ENCODE peak calls at places on chromosomes 4 and X, in ten cellular contexts. One of them, this sample, is unnamed.

GRCh38 chrX:108022491-108023089 is 22.3 kb upstream of the VSIG1 start:
- DNase-seq in transverse colon: no peak
- DNase-seq in psoas muscle: no peak
- DNase-seq in Peyer's patch: no peak
- DNase-seq in CD8-positive, alpha-beta memory T cell: no peak
- DNase-seq in A549: no peak
- DNase-seq in K562: no peak
- DNase-seq in breast epithelium: no peak
- DNase-seq in tibial artery: no peak
- DNase-seq in right lobe of liver: no peak
- DNase-seq in this sample: no peak

GRCh38 chr4:148299337-148299736 is 142.9 kb downstream of the NR3C2 start:
- DNase-seq in transverse colon: no peak
- DNase-seq in psoas muscle: no peak
- DNase-seq in Peyer's patch: no peak
- DNase-seq in CD8-positive, alpha-beta memory T cell: no peak
- DNase-seq in A549: no peak
- DNase-seq in K562: no peak
- DNase-seq in breast epithelium: no peak
- DNase-seq in tibial artery: no peak
- DNase-seq in right lobe of liver: no peak
- DNase-seq in this sample: no peak

GRCh38 chr4:180949825-180950224 is 1293.4 kb upstream of the TENM3 start:
- DNase-seq in transverse colon: no peak
- DNase-seq in psoas muscle: no peak
- DNase-seq in Peyer's patch: no peak
- DNase-seq in CD8-positive, alpha-beta memory T cell: no peak
- DNase-seq in A549: no peak
- DNase-seq in K562: no peak
- DNase-seq in breast epithelium: no peak
- DNase-seq in tibial artery: no peak
- DNase-seq in right lobe of liver: no peak
- DNase-seq in this sample: no peak

GRCh38 chr4:75895744-75896314 is 6.4 kb downstream of the PPEF2 start:
- DNase-seq in transverse colon: no peak
- DNase-seq in psoas muscle: no peak
- DNase-seq in Peyer's patch: no peak
- DNase-seq in CD8-positive, alpha-beta memory T cell: no peak
- DNase-seq in A549: peak; percentile 15
- DNase-seq in K562: peak; percentile 50
- DNase-seq in breast epithelium: no peak
- DNase-seq in tibial artery: no peak
- DNase-seq in right lobe of liver: no peak
- DNase-seq in this sample: no peak

GRCh38 chr4:154329939-154330338 is 161.7 kb downstream of the DCHS2 start:
- DNase-seq in transverse colon: peak; percentile 18
- DNase-seq in psoas muscle: peak; percentile 58
- DNase-seq in Peyer's patch: no peak
- DNase-seq in CD8-positive, alpha-beta memory T cell: no peak
- DNase-seq in A549: no peak
- DNase-seq in K562: no peak
- DNase-seq in breast epithelium: no peak
- DNase-seq in tibial artery: no peak
- DNase-seq in right lobe of liver: no peak
- DNase-seq in this sample: no peak

GRCh38 chr4:175330652-175331051 is 412.5 kb downstream of the ADAM29 start:
- DNase-seq in transverse colon: no peak
- DNase-seq in psoas muscle: no peak
- DNase-seq in Peyer's patch: no peak
- DNase-seq in CD8-positive, alpha-beta memory T cell: no peak
- DNase-seq in A549: no peak
- DNase-seq in K562: no peak
- DNase-seq in breast epithelium: no peak
- DNase-seq in tibial artery: no peak
- DNase-seq in right lobe of liver: no peak
- DNase-seq in this sample: no peak

GRCh38 chr4:135277980-135278315 is 1076.4 kb upstream of the PABPC4L start:
- DNase-seq in transverse colon: no peak
- DNase-seq in psoas muscle: no peak
- DNase-seq in Peyer's patch: no peak
- DNase-seq in CD8-positive, alpha-beta memory T cell: no peak
- DNase-seq in A549: no peak
- DNase-seq in K562: no peak
- DNase-seq in breast epithelium: no peak
- DNase-seq in tibial artery: no peak
- DNase-seq in right lobe of liver: no peak
- DNase-seq in this sample: no peak

GRCh38 chr4:182938213-182938645 is 21.0 kb upstream of the DCTD start:
- DNase-seq in transverse colon: peak; percentile 78
- DNase-seq in psoas muscle: peak; percentile 78
- DNase-seq in Peyer's patch: peak; percentile 56
- DNase-seq in CD8-positive, alpha-beta memory T cell: peak; percentile 48
- DNase-seq in A549: peak; percentile 58
- DNase-seq in K562: peak; percentile 77
- DNase-seq in breast epithelium: peak; percentile 76
- DNase-seq in tibial artery: peak; percentile 79
- DNase-seq in right lobe of liver: peak; percentile 76
- DNase-seq in this sample: peak; percentile 75

GRCh38 chr4:64625438-64625837 is 216.2 kb upstream of the TECRL start:
- DNase-seq in transverse colon: no peak
- DNase-seq in psoas muscle: no peak
- DNase-seq in Peyer's patch: no peak
- DNase-seq in CD8-positive, alpha-beta memory T cell: no peak
- DNase-seq in A549: no peak
- DNase-seq in K562: no peak
- DNase-seq in breast epithelium: no peak
- DNase-seq in tibial artery: no peak
- DNase-seq in right lobe of liver: no peak
- DNase-seq in this sample: no peak

GRCh38 chr4:14719053-14719452 is 283.2 kb upstream of the CPEB2 start:
- DNase-seq in transverse colon: no peak
- DNase-seq in psoas muscle: no peak
- DNase-seq in Peyer's patch: no peak
- DNase-seq in CD8-positive, alpha-beta memory T cell: no peak
- DNase-seq in A549: no peak
- DNase-seq in K562: no peak
- DNase-seq in breast epithelium: no peak
- DNase-seq in tibial artery: peak; percentile 78
- DNase-seq in right lobe of liver: no peak
- DNase-seq in this sample: peak; percentile 79

GRCh38 chr4:119498520-119498919 is 130.1 kb downstream of the PDE5A start:
- DNase-seq in transverse colon: no peak
- DNase-seq in psoas muscle: no peak
- DNase-seq in Peyer's patch: no peak
- DNase-seq in CD8-positive, alpha-beta memory T cell: no peak
- DNase-seq in A549: no peak
- DNase-seq in K562: no peak
- DNase-seq in breast epithelium: no peak
- DNase-seq in tibial artery: peak; percentile 86
- DNase-seq in right lobe of liver: no peak
- DNase-seq in this sample: no peak

GRCh38 chr4:2172161-2172560 is 69.8 kb downstream of the HAUS3 start:
- DNase-seq in transverse colon: no peak
- DNase-seq in psoas muscle: no peak
- DNase-seq in Peyer's patch: no peak
- DNase-seq in CD8-positive, alpha-beta memory T cell: no peak
- DNase-seq in A549: no peak
- DNase-seq in K562: no peak
- DNase-seq in breast epithelium: no peak
- DNase-seq in tibial artery: no peak
- DNase-seq in right lobe of liver: no peak
- DNase-seq in this sample: no peak

GRCh38 chr4:109913842-109914241 is 1.2 kb downstream of the EGF start:
- DNase-seq in transverse colon: no peak
- DNase-seq in psoas muscle: no peak
- DNase-seq in Peyer's patch: no peak
- DNase-seq in CD8-positive, alpha-beta memory T cell: no peak
- DNase-seq in A549: no peak
- DNase-seq in K562: no peak
- DNase-seq in breast epithelium: no peak
- DNase-seq in tibial artery: no peak
- DNase-seq in right lobe of liver: no peak
- DNase-seq in this sample: no peak

GRCh38 chrX:56783450-56783831 is 54.4 kb downstream of the NBDY start:
- DNase-seq in transverse colon: peak; percentile 87
- DNase-seq in psoas muscle: peak; percentile 91
- DNase-seq in Peyer's patch: peak; percentile 72
- DNase-seq in CD8-positive, alpha-beta memory T cell: no peak
- DNase-seq in A549: no peak
- DNase-seq in K562: no peak
- DNase-seq in breast epithelium: no peak
- DNase-seq in tibial artery: no peak
- DNase-seq in right lobe of liver: peak; percentile 77
- DNase-seq in this sample: peak; percentile 94

GRCh38 chr4:8422327-8422726 is 18.2 kb downstream of the ACOX3 start:
- DNase-seq in transverse colon: no peak
- DNase-seq in psoas muscle: no peak
- DNase-seq in Peyer's patch: no peak
- DNase-seq in CD8-positive, alpha-beta memory T cell: no peak
- DNase-seq in A549: no peak
- DNase-seq in K562: no peak
- DNase-seq in breast epithelium: peak; percentile 77
- DNase-seq in tibial artery: no peak
- DNase-seq in right lobe of liver: no peak
- DNase-seq in this sample: no peak

GRCh38 chrX:38151426-38151825 is 69.2 kb downstream of the SRPX start:
- DNase-seq in transverse colon: no peak
- DNase-seq in psoas muscle: no peak
- DNase-seq in Peyer's patch: no peak
- DNase-seq in CD8-positive, alpha-beta memory T cell: no peak
- DNase-seq in A549: no peak
- DNase-seq in K562: no peak
- DNase-seq in breast epithelium: no peak
- DNase-seq in tibial artery: no peak
- DNase-seq in right lobe of liver: no peak
- DNase-seq in this sample: no peak

GRCh38 chr4:179399054-179399782 is 1957.0 kb upstream of the AGA start:
- DNase-seq in transverse colon: no peak
- DNase-seq in psoas muscle: no peak
- DNase-seq in Peyer's patch: no peak
- DNase-seq in CD8-positive, alpha-beta memory T cell: no peak
- DNase-seq in A549: no peak
- DNase-seq in K562: no peak
- DNase-seq in breast epithelium: no peak
- DNase-seq in tibial artery: no peak
- DNase-seq in right lobe of liver: no peak
- DNase-seq in this sample: no peak

GRCh38 chr4:41160856-41161255 is 53.5 kb downstream of the APBB2 start:
- DNase-seq in transverse colon: no peak
- DNase-seq in psoas muscle: no peak
- DNase-seq in Peyer's patch: no peak
- DNase-seq in CD8-positive, alpha-beta memory T cell: no peak
- DNase-seq in A549: no peak
- DNase-seq in K562: no peak
- DNase-seq in breast epithelium: no peak
- DNase-seq in tibial artery: no peak
- DNase-seq in right lobe of liver: no peak
- DNase-seq in this sample: no peak
- H3K4me1 ChIP-seq in transverse colon: peaks cover 17% of the 10 kb centered on the region
- H3K4me1 ChIP-seq in psoas muscle: peaks cover 3% of the 10 kb centered on the region
- H3K4me1 ChIP-seq in Peyer's patch: no peaks in the 10 kb centered on the region
- H3K4me1 ChIP-seq in CD8-positive, alpha-beta memory T cell: no peaks in the 10 kb centered on the region
- H3K4me1 ChIP-seq in A549: peaks cover 34% of the 10 kb centered on the region
- H3K4me1 ChIP-seq in K562: no peaks in the 10 kb centered on the region
- H3K4me1 ChIP-seq in breast epithelium: no peaks in the 10 kb centered on the region
- H3K4me1 ChIP-seq in tibial artery: peaks cover 27% of the 10 kb centered on the region
- H3K4me1 ChIP-seq in right lobe of liver: peaks cover 14% of the 10 kb centered on the region
- H3K4me1 ChIP-seq in this sample: peaks cover 7% of the 10 kb centered on the region

DNA sequence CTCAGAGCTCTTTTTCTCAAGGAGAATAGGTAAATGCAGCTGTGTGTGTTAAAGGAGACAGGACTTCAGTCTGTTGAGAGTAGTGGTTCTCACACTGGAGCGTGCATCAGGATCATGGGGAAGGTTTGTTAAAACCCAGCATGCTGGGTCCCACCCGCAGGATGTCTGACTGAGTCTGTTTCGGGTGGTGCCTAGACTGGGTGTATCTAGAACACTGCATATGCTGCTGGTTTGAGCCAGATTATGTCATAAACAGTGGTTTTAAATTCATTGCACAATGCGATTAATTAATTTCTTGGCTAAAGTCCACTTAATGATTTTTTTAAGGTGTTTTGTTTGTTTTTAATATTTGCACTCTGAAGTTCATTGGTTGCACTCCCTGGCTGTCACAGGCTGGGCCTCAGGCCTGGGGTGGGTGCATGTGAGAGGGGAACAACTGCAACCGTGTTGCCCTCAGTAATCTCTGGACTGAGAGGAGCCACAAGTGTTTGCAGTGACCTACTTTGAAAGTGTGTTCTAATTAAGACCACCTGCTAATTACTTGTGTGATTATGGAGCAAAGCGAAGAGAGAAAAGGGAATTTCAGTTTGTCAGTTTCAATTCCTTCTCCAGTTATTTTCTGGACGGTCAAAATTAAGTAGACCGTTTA is 8.3 kb downstream of the HCCS start:
- DNase-seq in transverse colon: no peak
- DNase-seq in psoas muscle: no peak
- DNase-seq in Peyer's patch: no peak
- DNase-seq in CD8-positive, alpha-beta memory T cell: no peak
- DNase-seq in A549: no peak
- DNase-seq in K562: no peak
- DNase-seq in breast epithelium: no peak
- DNase-seq in tibial artery: no peak
- DNase-seq in right lobe of liver: no peak
- DNase-seq in this sample: no peak
- H3K4me1 ChIP-seq in transverse colon: no peaks in the 10 kb centered on the region
- H3K4me1 ChIP-seq in psoas muscle: no peaks in the 10 kb centered on the region
- H3K4me1 ChIP-seq in Peyer's patch: no peaks in the 10 kb centered on the region
- H3K4me1 ChIP-seq in CD8-positive, alpha-beta memory T cell: no peaks in the 10 kb centered on the region
- H3K4me1 ChIP-seq in A549: no peaks in the 10 kb centered on the region
- H3K4me1 ChIP-seq in K562: no peaks in the 10 kb centered on the region
- H3K4me1 ChIP-seq in breast epithelium: no peaks in the 10 kb centered on the region
- H3K4me1 ChIP-seq in tibial artery: no peaks in the 10 kb centered on the region
- H3K4me1 ChIP-seq in right lobe of liver: no peaks in the 10 kb centered on the region
- H3K4me1 ChIP-seq in this sample: no peaks in the 10 kb centered on the region

DNA sequence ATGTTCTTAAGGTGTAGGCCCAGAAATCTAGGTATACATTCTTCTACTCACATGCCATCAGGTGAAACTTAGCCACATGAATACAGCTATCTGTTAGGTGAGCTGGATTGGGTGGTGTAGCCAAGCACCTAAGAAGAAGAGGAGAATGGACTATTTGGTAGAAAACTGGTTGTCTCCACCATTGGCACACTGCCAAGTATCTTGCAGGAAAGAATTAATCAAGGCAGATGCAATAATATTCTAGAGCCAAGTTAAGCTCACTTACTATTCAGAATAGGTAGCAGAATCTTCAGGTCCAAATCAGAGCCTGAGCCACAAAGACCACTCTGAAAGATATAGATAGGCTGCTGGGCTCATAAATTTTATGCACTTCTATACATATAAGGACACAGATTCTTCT is 45.7 kb downstream of the COQ2 start:
- DNase-seq in transverse colon: no peak
- DNase-seq in psoas muscle: no peak
- DNase-seq in Peyer's patch: no peak
- DNase-seq in CD8-positive, alpha-beta memory T cell: no peak
- DNase-seq in A549: no peak
- DNase-seq in K562: no peak
- DNase-seq in breast epithelium: no peak
- DNase-seq in tibial artery: no peak
- DNase-seq in right lobe of liver: no peak
- DNase-seq in this sample: no peak
- H3K4me1 ChIP-seq in transverse colon: no peaks in the 10 kb centered on the region
- H3K4me1 ChIP-seq in psoas muscle: no peaks in the 10 kb centered on the region
- H3K4me1 ChIP-seq in Peyer's patch: no peaks in the 10 kb centered on the region
- H3K4me1 ChIP-seq in CD8-positive, alpha-beta memory T cell: peaks cover 41% of the 10 kb centered on the region
- H3K4me1 ChIP-seq in A549: no peaks in the 10 kb centered on the region
- H3K4me1 ChIP-seq in K562: peaks cover 7% of the 10 kb centered on the region
- H3K4me1 ChIP-seq in breast epithelium: no peaks in the 10 kb centered on the region
- H3K4me1 ChIP-seq in tibial artery: no peaks in the 10 kb centered on the region
- H3K4me1 ChIP-seq in right lobe of liver: no peaks in the 10 kb centered on the region
- H3K4me1 ChIP-seq in this sample: peaks cover 3% of the 10 kb centered on the region

GRCh38 chrX:130840345-130840744 is 62.7 kb downstream of the ENOX2 start:
- DNase-seq in transverse colon: no peak
- DNase-seq in psoas muscle: no peak
- DNase-seq in Peyer's patch: no peak
- DNase-seq in CD8-positive, alpha-beta memory T cell: no peak
- DNase-seq in A549: no peak
- DNase-seq in K562: no peak
- DNase-seq in breast epithelium: no peak
- DNase-seq in tibial artery: no peak
- DNase-seq in right lobe of liver: no peak
- DNase-seq in this sample: no peak
- H3K4me1 ChIP-seq in transverse colon: no peaks in the 10 kb centered on the region
- H3K4me1 ChIP-seq in psoas muscle: no peaks in the 10 kb centered on the region
- H3K4me1 ChIP-seq in Peyer's patch: no peaks in the 10 kb centered on the region
- H3K4me1 ChIP-seq in CD8-positive, alpha-beta memory T cell: no peaks in the 10 kb centered on the region
- H3K4me1 ChIP-seq in A549: no peaks in the 10 kb centered on the region
- H3K4me1 ChIP-seq in K562: peaks cover 18% of the 10 kb centered on the region
- H3K4me1 ChIP-seq in breast epithelium: no peaks in the 10 kb centered on the region
- H3K4me1 ChIP-seq in tibial artery: no peaks in the 10 kb centered on the region
- H3K4me1 ChIP-seq in right lobe of liver: peaks cover 7% of the 10 kb centered on the region
- H3K4me1 ChIP-seq in this sample: no peaks in the 10 kb centered on the region

This sample was measured in aorta.